ENCODE peak calls at places on chromosome 19, in eight cellular contexts. L is AG08396; I is tibial nerve; V is midbrain; X is T-helper 17 cell; D is GM23248; Z is T follicular helper cell; H is effector CD4-positive, alpha-beta T cell. A is an unnamed sample.

GRCh38 chr19:33214621-33215020 is 11.0 kb downstream of the SLC7A10 start:
- DNase-seq in L (peak), I (no peak), V (no peak), X (no peak), D (peak), Z (no peak), H (no peak), A (no peak)

GRCh38 chr19:9456018-9456689 is 20.8 kb upstream of the ZNF266 start:
- DNase-seq in L (no peak), I (no peak), V (no peak), X (no peak), D (no peak), Z (no peak), H (no peak), A (no peak)

GRCh38 chr19:3368848-3369336 is 2.5 kb downstream of the NFIC start:
- DNase-seq in L (peak), I (no peak), V (no peak), X (no peak), D (peak), Z (no peak), H (no peak), A (no peak)

GRCh38 chr19:29311391-29311790 is 98.4 kb upstream of the UQCRFS1 start:
- DNase-seq in L (no peak), I (no peak), V (no peak), X (no peak), D (no peak), Z (no peak), H (no peak), A (no peak)

GRCh38 chr19:20167020-20167644 is at the start of gene ZNF486:
- DNase-seq in L (peak), I (peak), V (peak), X (peak), D (peak), Z (peak), H (peak), A (peak)

GRCh38 chr19:35756373-35757230 is at the start of gene HSPB6:
- DNase-seq in L (peak), I (peak), V (peak), X (no peak), D (peak), Z (no peak), H (no peak), A (peak)

GRCh38 chr19:56980864-56981263 is 138.9 kb upstream of the USP29 start:
- DNase-seq in L (no peak), I (no peak), V (no peak), X (no peak), D (no peak), Z (no peak), H (no peak), A (no peak)

GRCh38 chr19:33796164-33797100 is at the start of gene KCTD15:
- DNase-seq in L (peak), I (no peak), V (no peak), X (no peak), D (peak), Z (no peak), H (no peak), A (peak)

GRCh38 chr19:4134351-4134750 is 10.4 kb upstream of the MAP2K2 start:
- DNase-seq in L (no peak), I (no peak), V (no peak), X (no peak), D (peak), Z (no peak), H (no peak), A (no peak)

A was measured in psoas muscle.